ENCODE peak calls at places on chromosomes 1 and 21, in eight cellular contexts. H is HCT116, Z is HepG2, T is upper lobe of left lung, B is GM12878, C is K562, J is Panc1, K is GM23338. Q is an unnamed sample. For H3K4me1, the result is how much of the 10 kb centered on the place peaks cover.

GRCh38 chr1:167510244-167510643 is 8.1 kb downstream of the CD247 start:
- ATAC-seq in H (no peak), Z (no peak), T (no peak), B (no peak), C (no peak), J (no peak), K (peak), Q (no peak)

GRCh38 chr1:217010253-217010652 is 287.0 kb upstream of the ESRRG start:
- ATAC-seq in H (no peak), Z (no peak), T (no peak), B (peak), C (no peak), J (no peak), K (no peak), Q (no peak)

GRCh38 chr1:46202975-46203737 is at the start of gene LURAP1:
- ATAC-seq in H (no peak), Z (peak), T (peak), B (peak), C (peak), J (peak), K (peak), Q (peak)

GRCh38 chr21:37472581-37472980 is 106.0 kb downstream of the DYRK1A start:
- ATAC-seq in H (no peak), Z (no peak), T (no peak), B (no peak), C (no peak), J (no peak), K (no peak), Q (no peak)

GRCh38 chr1:238476881-238477280 is 586.2 kb upstream of the ZP4 start:
- ATAC-seq in H (no peak), Z (no peak), T (no peak), B (no peak), C (no peak), J (no peak), K (no peak), Q (no peak)

GRCh38 chr1:160550572-160551034 is 27.5 kb upstream of the SLAMF6 start:
- ATAC-seq in H (peak), Z (no peak), T (peak), B (peak), C (peak), J (no peak), K (peak), Q (no peak)

GRCh38 chr21:29299046-29299905 is 554 bp downstream of the BACH1 start:
- ATAC-seq in H (peak), Z (peak), T (peak), B (peak), C (peak), J (peak), K (peak), Q (peak)

GRCh38 chr1:162193201-162193600 is 123.7 kb downstream of the NOS1AP start:
- ATAC-seq in H (no peak), Z (no peak), T (no peak), B (no peak), C (no peak), J (peak), K (no peak), Q (no peak)

GRCh38 chr1:195606483-195606882 is 1001.8 kb downstream of the KCNT2 start:
- ATAC-seq in H (no peak), Z (no peak), T (no peak), B (no peak), C (no peak), J (no peak), K (no peak), Q (no peak)

GRCh38 chr1:161013104-161013590 is 7.8 kb downstream of the F11R start:
- ATAC-seq in H (no peak), Z (peak), T (peak), B (no peak), C (peak), J (peak), K (peak), Q (no peak)

GRCh38 chr1:214244252-214244651 is 36.7 kb upstream of the SMYD2 start:
- ATAC-seq in H (no peak), Z (no peak), T (no peak), B (no peak), C (peak), J (no peak), K (no peak), Q (no peak)

DNA sequence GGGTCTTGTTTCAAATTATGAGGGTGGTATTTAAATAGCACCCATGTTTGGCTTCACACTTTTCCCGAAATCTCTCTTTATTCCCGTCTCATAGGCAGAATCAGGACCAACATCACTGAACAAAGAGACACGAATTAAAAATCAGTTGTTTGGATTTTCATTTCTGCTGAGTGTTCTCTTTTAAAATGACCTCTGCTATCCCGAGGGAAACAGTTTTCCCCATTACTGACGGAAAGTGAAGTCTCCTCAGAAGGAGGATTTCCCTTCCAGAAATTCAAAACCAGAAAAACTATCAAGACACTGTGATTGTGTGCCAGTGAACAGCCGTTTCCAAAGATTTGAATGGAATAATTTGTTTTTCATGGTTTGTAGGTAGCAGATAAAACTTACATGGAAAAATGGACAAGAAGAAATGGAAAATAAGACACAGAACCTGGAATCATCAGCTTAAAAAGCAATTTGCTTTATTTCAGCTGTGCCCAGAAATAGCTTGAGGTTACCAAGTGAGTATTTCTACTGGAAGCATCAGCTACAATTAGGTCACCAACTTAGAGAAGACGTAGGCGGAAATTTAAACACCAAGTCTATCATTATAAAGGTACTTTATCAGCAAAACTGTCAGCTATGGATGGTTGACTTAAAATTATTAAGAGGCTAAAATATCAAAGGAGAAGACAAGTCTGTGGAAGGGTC is 68.5 kb downstream of the RUNX1 start:
- ATAC-seq in H (no peak), Z (no peak), T (peak), B (no peak), C (no peak), J (no peak), K (no peak), Q (no peak)
- H3K4me1 ChIP-seq in H (under half), Z (under half), T (under half), B (under half), C (under half), J (under half), K (under half), Q (under half)

GRCh38 chr1:47313915-47314664 is at the start of gene STIL:
- ATAC-seq in H (peak), Z (peak), T (peak), B (peak), C (peak), J (peak), K (peak), Q (peak)
- TF ChIP-seq POLR2AphosphoS5 in H (peak), Z (peak), T (peak), B (peak), C (peak), J (peak), K (peak), Q (peak)

DNA sequence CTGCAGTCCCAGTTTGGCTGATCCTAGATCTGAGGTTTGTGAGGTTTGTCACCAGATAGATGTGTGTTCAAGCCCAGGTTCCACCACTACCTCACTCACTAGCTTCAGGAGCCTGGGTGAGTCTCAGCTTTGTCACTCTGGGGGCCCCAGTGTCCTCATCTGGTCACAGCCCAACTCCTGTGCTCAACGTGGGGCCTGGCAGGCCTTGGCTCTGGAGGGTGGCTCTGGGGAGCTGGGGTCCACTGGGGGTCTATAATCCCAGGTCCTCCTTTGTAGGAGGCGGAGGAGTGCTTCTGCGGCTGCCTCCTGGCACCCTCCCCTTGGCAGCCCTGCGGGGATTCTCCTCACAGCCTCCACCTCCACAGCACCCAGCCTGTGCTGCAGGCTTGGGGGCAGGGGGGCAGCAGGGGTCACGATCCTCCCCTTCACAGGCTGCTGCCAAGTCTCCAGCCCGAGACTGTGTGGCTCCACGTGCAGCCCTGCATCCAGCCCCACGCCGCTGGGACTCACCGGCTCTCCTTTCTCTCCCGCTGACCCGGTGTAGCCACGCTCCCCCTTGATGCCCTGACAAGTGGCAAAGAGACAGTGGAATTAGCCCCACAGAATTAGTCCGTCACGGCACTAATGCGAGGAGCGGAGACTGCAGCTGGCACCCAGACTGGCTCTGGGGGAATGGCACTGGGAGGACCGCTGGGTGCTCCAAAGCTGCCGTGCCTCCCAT is 22.5 kb upstream of the PEF1 start:
- ATAC-seq in H (no peak), Z (no peak), T (no peak), B (no peak), C (no peak), J (no peak), K (no peak), Q (no peak)
- H3K4me1 ChIP-seq in H (under half), Z (under half), T (under half), B (under half), C (under half), J (under half), K (under half), Q (under half)

GRCh38 chr1:109827986-109828385 is 64.3 kb upstream of the EPS8L3 start:
- ATAC-seq in H (no peak), Z (no peak), T (no peak), B (no peak), C (no peak), J (no peak), K (no peak), Q (no peak)

GRCh38 chr1:109826446-109826845 is 62.7 kb upstream of the EPS8L3 start:
- ATAC-seq in H (no peak), Z (no peak), T (no peak), B (no peak), C (no peak), J (no peak), K (no peak), Q (no peak)

GRCh38 chr1:109827466-109827865 is 63.7 kb upstream of the EPS8L3 start:
- ATAC-seq in H (peak), Z (no peak), T (no peak), B (no peak), C (no peak), J (no peak), K (no peak), Q (no peak)

GRCh38 chr1:109825774-109826173 is 62.1 kb upstream of the EPS8L3 start:
- ATAC-seq in H (no peak), Z (no peak), T (no peak), B (no peak), C (no peak), J (no peak), K (no peak), Q (no peak)

GRCh38 chr1:109826930-109827349 is 63.2 kb upstream of the EPS8L3 start:
- ATAC-seq in H (no peak), Z (no peak), T (no peak), B (no peak), C (no peak), J (no peak), K (no peak), Q (no peak)
- TF ChIP-seq POLR2AphosphoS5 in H (no peak), Z (no peak), T (no peak), B (no peak), C (no peak), J (no peak), K (no peak), Q (no peak)

GRCh38 chr1:186813420-186813819 is 15.3 kb upstream of the PLA2G4A start:
- ATAC-seq in H (no peak), Z (no peak), T (no peak), B (no peak), C (no peak), J (no peak), K (no peak), Q (no peak)

GRCh38 chr1:186807162-186807561 is 21.6 kb upstream of the PLA2G4A start:
- ATAC-seq in H (no peak), Z (no peak), T (no peak), B (no peak), C (no peak), J (no peak), K (no peak), Q (no peak)

GRCh38 chr1:186811892-186812291 is 16.9 kb upstream of the PLA2G4A start:
- ATAC-seq in H (no peak), Z (no peak), T (no peak), B (no peak), C (no peak), J (no peak), K (no peak), Q (no peak)

GRCh38 chr1:186812560-186812959 is 16.2 kb upstream of the PLA2G4A start:
- ATAC-seq in H (no peak), Z (no peak), T (peak), B (no peak), C (no peak), J (no peak), K (no peak), Q (no peak)
- H3K4me1 ChIP-seq in H (under half), Z (under half), T (under half), B (under half), C (under half), J (under half), K (under half), Q (under half)

DNA sequence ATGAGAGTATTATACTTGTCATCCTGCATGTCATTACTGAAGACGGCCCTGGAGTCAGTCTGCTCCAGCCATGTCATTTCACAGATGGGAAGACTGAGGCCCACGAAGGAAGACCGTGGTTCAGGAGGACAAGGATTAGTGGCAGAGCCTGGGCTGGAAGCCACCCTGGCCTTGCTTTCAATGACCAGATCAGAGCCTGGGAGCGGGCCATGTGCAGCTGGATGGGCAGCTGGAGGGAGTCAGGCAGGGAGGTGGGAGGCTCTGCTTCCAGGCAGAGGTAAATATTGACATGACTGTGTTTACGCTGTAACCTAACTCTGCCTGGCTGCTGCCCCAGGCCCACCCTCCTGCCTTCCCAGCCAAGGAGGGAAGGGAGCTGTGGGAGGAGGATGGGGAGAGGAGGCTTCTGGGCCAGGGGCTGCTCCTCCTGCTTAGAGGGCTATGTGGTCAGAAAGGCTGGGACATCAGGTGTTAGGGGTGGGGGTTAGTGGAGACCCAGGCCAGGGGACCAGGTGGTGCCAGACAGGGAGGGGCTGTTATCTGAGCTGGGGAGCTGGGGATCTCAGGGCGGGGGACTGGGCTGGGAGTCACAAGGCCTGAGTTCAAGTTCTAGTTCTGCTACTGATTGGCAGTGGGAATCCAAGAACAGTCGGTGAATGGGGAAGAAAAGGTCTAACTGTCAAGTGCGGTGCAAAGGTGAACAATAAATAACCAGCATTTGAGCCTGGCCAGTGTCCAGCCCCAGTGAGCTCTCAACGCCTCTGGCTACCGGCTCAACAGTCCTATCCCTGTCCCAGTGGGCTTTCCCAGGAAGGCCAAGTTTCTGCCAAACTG is 48.5 kb upstream of the ECE1 start:
- ATAC-seq in H (no peak), Z (peak), T (peak), B (no peak), C (no peak), J (peak), K (peak), Q (peak)
- TF ChIP-seq POLR2AphosphoS5 in H (no peak), Z (no peak), T (peak), B (no peak), C (no peak), J (peak), K (no peak), Q (peak)

GRCh38 chr1:8463144-8463927 is 145.4 kb downstream of the SLC45A1 start:
- ATAC-seq in H (no peak), Z (peak), T (peak), B (no peak), C (peak), J (peak), K (peak), Q (peak)
- H3K4me1 ChIP-seq in H (under half), Z (half or more), T (half or more), B (under half), C (under half), J (under half), K (half or more), Q (under half)

GRCh38 chr1:18697541-18697940 is 66.9 kb downstream of the PAX7 start:
- ATAC-seq in H (no peak), Z (no peak), T (no peak), B (no peak), C (no peak), J (no peak), K (no peak), Q (no peak)

GRCh38 chr1:18700530-18700929 is 69.9 kb downstream of the PAX7 start:
- ATAC-seq in H (no peak), Z (no peak), T (no peak), B (no peak), C (no peak), J (no peak), K (no peak), Q (no peak)

GRCh38 chr1:18703041-18703621 is 72.5 kb downstream of the PAX7 start:
- ATAC-seq in H (peak), Z (peak), T (no peak), B (no peak), C (peak), J (peak), K (peak), Q (no peak)

GRCh38 chr1:18705811-18706210 is 75.2 kb downstream of the PAX7 start:
- ATAC-seq in H (no peak), Z (no peak), T (no peak), B (no peak), C (no peak), J (no peak), K (no peak), Q (no peak)

GRCh38 chr1:18701183-18701582 is 70.5 kb downstream of the PAX7 start:
- ATAC-seq in H (no peak), Z (no peak), T (no peak), B (no peak), C (no peak), J (no peak), K (no peak), Q (no peak)
- TF ChIP-seq POLR2AphosphoS5 in H (no peak), Z (no peak), T (no peak), B (no peak), C (no peak), J (no peak), K (no peak), Q (no peak)